ENCODE peak calls at places on chromosome 14, in four cellular contexts. Q is HTR-8/SVneo; M is CD4-positive, alpha-beta T cell; O is head of caudate nucleus. U is an unnamed sample.

GRCh38 chr14:75249251-75249957 is 29.2 kb upstream of the FOS start:
- DNase-seq in O (no peak), Q (no peak), M (peak; percentile 67), U (peak; percentile 92)

GRCh38 chr14:93944348-93945069 is 17.4 kb downstream of the FAM181A start:
- DNase-seq in M (no peak), O (no peak), Q (no peak), U (no peak)

GRCh38 chr14:22976620-22977433 is 5.5 kb downstream of the AJUBA start:
- DNase-seq in Q (no peak), M (no peak), O (no peak), U (no peak)

GRCh38 chr14:103700753-103701490 is 14.3 kb downstream of the XRCC3 start:
- DNase-seq in O (no peak), Q (no peak), M (no peak), U (no peak)

GRCh38 chr14:101600336-101600890 is 39.1 kb downstream of the DIO3 start:
- DNase-seq in M (no peak), O (no peak), Q (no peak), U (no peak)

GRCh38 chr14:73058923-73059311 is 583 bp downstream of the RBM25 start:
- DNase-seq in Q (peak; percentile 59), M (no peak), O (no peak), U (no peak)

GRCh38 chr14:29868000-29868399 is 59.6 kb downstream of the PRKD1 start:
- DNase-seq in Q (no peak), M (no peak), O (no peak), U (no peak)

GRCh38 chr14:74846168-74846567 is 29.8 kb downstream of the PROX2 start:
- DNase-seq in O (no peak), Q (no peak), M (no peak), U (no peak)

GRCh38 chr14:103140316-103141109 is 17.3 kb downstream of the TNFAIP2 start:
- DNase-seq in O (no peak), M (no peak), Q (no peak), U (peak; percentile 80)

GRCh38 chr14:102344084-102344483 is 18.6 kb downstream of the CINP start:
- DNase-seq in Q (no peak), O (no peak), M (no peak), U (no peak)

GRCh38 chr14:25003537-25003936 is 46.4 kb downstream of the STXBP6 start:
- DNase-seq in Q (peak; percentile 18), O (no peak), M (no peak), U (no peak)

GRCh38 chr14:92074555-92074954 is 31.8 kb downstream of the ATXN3 start:
- DNase-seq in Q (no peak), O (no peak), M (no peak), U (no peak)

GRCh38 chr14:77376380-77376770 is 519 bp downstream of the TMED8 start:
- DNase-seq in Q (peak; percentile 55), M (peak; percentile 8), O (peak; percentile 25), U (peak; percentile 18)

GRCh38 chr14:75675265-75675960 is 14.4 kb downstream of the TTLL5 start:
- DNase-seq in O (no peak), M (no peak), Q (no peak), U (no peak)

GRCh38 chr14:93978735-93979134 is 2.4 kb upstream of the ASB2 start:
- DNase-seq in O (no peak), M (no peak), Q (no peak), U (no peak)

GRCh38 chr14:76673261-76673660 is 88.0 kb upstream of the VASH1 start:
- DNase-seq in O (no peak), M (no peak), Q (no peak), U (no peak)

GRCh38 chr14:22918519-22918808 is 485 bp downstream of the RBM23 start:
- DNase-seq in M (no peak), Q (no peak), O (no peak), U (no peak)

GRCh38 chr14:71119075-71119474 is 211.8 kb downstream of the PCNX1 start:
- DNase-seq in O (no peak), M (no peak), Q (no peak), U (no peak)

GRCh38 chr14:23437142-23438129 is 2.0 kb upstream of the MYH7 start:
- DNase-seq in M (no peak), O (no peak), Q (no peak), U (no peak)

GRCh38 chr14:99744199-99744872 is 48.9 kb upstream of the EML1 start:
- DNase-seq in Q (no peak), O (no peak), M (no peak), U (no peak)

GRCh38 chr14:100649173-100649519 is 61.9 kb upstream of the BEGAIN start:
- DNase-seq in Q (no peak), O (no peak), M (no peak), U (no peak)

GRCh38 chr14:92247937-92248336 is 75.0 kb upstream of the SLC24A4 start:
- DNase-seq in M (no peak), Q (no peak), O (no peak), U (no peak)

GRCh38 chr14:69268763-69269162 is 8.8 kb downstream of the GALNT16 start:
- DNase-seq in M (no peak), Q (peak; percentile 76), O (no peak), U (no peak)

GRCh38 chr14:78425332-78425731 is 255.2 kb downstream of the NRXN3 start:
- DNase-seq in Q (no peak), O (no peak), M (no peak), U (no peak)

GRCh38 chr14:69886843-69887242 is 7.6 kb downstream of the SMOC1 start:
- DNase-seq in M (no peak), O (no peak), Q (peak; percentile 56), U (no peak)

GRCh38 chr14:66649515-66649914 is 141.6 kb downstream of the GPHN start:
- DNase-seq in O (no peak), Q (no peak), M (no peak), U (no peak)